ENCODE peak calls at places on chromosomes 12 and 14, in ten cellular contexts. One of them, this sample, is unnamed.

GRCh38 chr12:30753761-30754382 is 879 bp downstream of the CAPRIN2 start:
- DNase-seq in sigmoid colon: no peak
- DNase-seq in thyroid gland: no peak
- DNase-seq in prostate gland: no peak
- DNase-seq in stomach: no peak
- DNase-seq in endothelial cell of umbilical vein: peak
- DNase-seq in uterus: no peak
- DNase-seq in lower leg skin: no peak
- DNase-seq in A549: no peak
- DNase-seq in HepG2: no peak
- DNase-seq in this sample: no peak

GRCh38 chr12:113152835-113153814 is 3.6 kb downstream of the CFAP73 start:
- DNase-seq in sigmoid colon: no peak
- DNase-seq in thyroid gland: peak
- DNase-seq in prostate gland: peak
- DNase-seq in stomach: peak
- DNase-seq in endothelial cell of umbilical vein: peak
- DNase-seq in uterus: no peak
- DNase-seq in lower leg skin: no peak
- DNase-seq in A549: peak
- DNase-seq in HepG2: peak
- DNase-seq in this sample: peak

GRCh38 chr12:88309546-88309945 is 167.4 kb downstream of the TMTC3 start:
- DNase-seq in sigmoid colon: no peak
- DNase-seq in thyroid gland: no peak
- DNase-seq in prostate gland: no peak
- DNase-seq in stomach: no peak
- DNase-seq in endothelial cell of umbilical vein: peak
- DNase-seq in uterus: no peak
- DNase-seq in lower leg skin: no peak
- DNase-seq in A549: no peak
- DNase-seq in HepG2: no peak
- DNase-seq in this sample: no peak

GRCh38 chr14:77158175-77158908 is 16.8 kb upstream of the ZDHHC22 start:
- DNase-seq in sigmoid colon: peak
- DNase-seq in thyroid gland: peak
- DNase-seq in prostate gland: no peak
- DNase-seq in stomach: no peak
- DNase-seq in endothelial cell of umbilical vein: peak
- DNase-seq in uterus: no peak
- DNase-seq in lower leg skin: no peak
- DNase-seq in A549: no peak
- DNase-seq in HepG2: no peak
- DNase-seq in this sample: no peak

GRCh38 chr12:85179680-85180300 is 100.2 kb upstream of the ALX1 start:
- DNase-seq in sigmoid colon: no peak
- DNase-seq in thyroid gland: no peak
- DNase-seq in prostate gland: no peak
- DNase-seq in stomach: no peak
- DNase-seq in endothelial cell of umbilical vein: peak
- DNase-seq in uterus: no peak
- DNase-seq in lower leg skin: no peak
- DNase-seq in A549: no peak
- DNase-seq in HepG2: no peak
- DNase-seq in this sample: no peak

GRCh38 chr12:99386907-99387306 is 260.6 kb upstream of the GARIN6 start:
- DNase-seq in sigmoid colon: no peak
- DNase-seq in thyroid gland: no peak
- DNase-seq in prostate gland: no peak
- DNase-seq in stomach: no peak
- DNase-seq in endothelial cell of umbilical vein: no peak
- DNase-seq in uterus: no peak
- DNase-seq in lower leg skin: no peak
- DNase-seq in A549: peak
- DNase-seq in HepG2: peak
- DNase-seq in this sample: no peak

GRCh38 chr12:90902596-90902995 is 52.4 kb downstream of the CCER1 start:
- DNase-seq in sigmoid colon: no peak
- DNase-seq in thyroid gland: no peak
- DNase-seq in prostate gland: no peak
- DNase-seq in stomach: no peak
- DNase-seq in endothelial cell of umbilical vein: no peak
- DNase-seq in uterus: no peak
- DNase-seq in lower leg skin: no peak
- DNase-seq in A549: no peak
- DNase-seq in HepG2: no peak
- DNase-seq in this sample: no peak

GRCh38 chr14:100142073-100143040 is 17.1 kb downstream of the DEGS2 start:
- DNase-seq in sigmoid colon: no peak
- DNase-seq in thyroid gland: peak
- DNase-seq in prostate gland: no peak
- DNase-seq in stomach: peak
- DNase-seq in endothelial cell of umbilical vein: peak
- DNase-seq in uterus: peak
- DNase-seq in lower leg skin: no peak
- DNase-seq in A549: no peak
- DNase-seq in HepG2: no peak
- DNase-seq in this sample: peak

GRCh38 chr14:73713206-73713803 is 879 bp downstream of the PNMA1 start:
- DNase-seq in sigmoid colon: no peak
- DNase-seq in thyroid gland: no peak
- DNase-seq in prostate gland: no peak
- DNase-seq in stomach: no peak
- DNase-seq in endothelial cell of umbilical vein: no peak
- DNase-seq in uterus: no peak
- DNase-seq in lower leg skin: no peak
- DNase-seq in A549: peak
- DNase-seq in HepG2: no peak
- DNase-seq in this sample: no peak

GRCh38 chr14:101535232-101535631 is 26.1 kb upstream of the DIO3 start:
- DNase-seq in sigmoid colon: no peak
- DNase-seq in thyroid gland: no peak
- DNase-seq in prostate gland: no peak
- DNase-seq in stomach: no peak
- DNase-seq in endothelial cell of umbilical vein: no peak
- DNase-seq in uterus: no peak
- DNase-seq in lower leg skin: no peak
- DNase-seq in A549: peak
- DNase-seq in HepG2: peak
- DNase-seq in this sample: no peak

GRCh38 chr12:24380122-24380521 is 430.7 kb upstream of the SOX5 start:
- DNase-seq in sigmoid colon: no peak
- DNase-seq in thyroid gland: no peak
- DNase-seq in prostate gland: no peak
- DNase-seq in stomach: no peak
- DNase-seq in endothelial cell of umbilical vein: no peak
- DNase-seq in uterus: no peak
- DNase-seq in lower leg skin: no peak
- DNase-seq in A549: no peak
- DNase-seq in HepG2: no peak
- DNase-seq in this sample: no peak

GRCh38 chr12:71872401-71872800 is 32.8 kb downstream of the TBC1D15 start:
- DNase-seq in sigmoid colon: no peak
- DNase-seq in thyroid gland: no peak
- DNase-seq in prostate gland: no peak
- DNase-seq in stomach: no peak
- DNase-seq in endothelial cell of umbilical vein: no peak
- DNase-seq in uterus: no peak
- DNase-seq in lower leg skin: no peak
- DNase-seq in A549: no peak
- DNase-seq in HepG2: no peak
- DNase-seq in this sample: no peak

GRCh38 chr14:21529515-21529914 is 3.4 kb upstream of the SALL2 start:
- DNase-seq in sigmoid colon: no peak
- DNase-seq in thyroid gland: no peak
- DNase-seq in prostate gland: no peak
- DNase-seq in stomach: no peak
- DNase-seq in endothelial cell of umbilical vein: no peak
- DNase-seq in uterus: no peak
- DNase-seq in lower leg skin: no peak
- DNase-seq in A549: no peak
- DNase-seq in HepG2: no peak
- DNase-seq in this sample: no peak

GRCh38 chr14:88191605-88192004 is 131.5 kb downstream of the KCNK10 start:
- DNase-seq in sigmoid colon: no peak
- DNase-seq in thyroid gland: no peak
- DNase-seq in prostate gland: no peak
- DNase-seq in stomach: no peak
- DNase-seq in endothelial cell of umbilical vein: no peak
- DNase-seq in uterus: no peak
- DNase-seq in lower leg skin: no peak
- DNase-seq in A549: no peak
- DNase-seq in HepG2: no peak
- DNase-seq in this sample: no peak

GRCh38 chr12:1606021-1606622 is 11.7 kb upstream of the FBXL14 start:
- DNase-seq in sigmoid colon: peak
- DNase-seq in thyroid gland: peak
- DNase-seq in prostate gland: peak
- DNase-seq in stomach: peak
- DNase-seq in endothelial cell of umbilical vein: peak
- DNase-seq in uterus: peak
- DNase-seq in lower leg skin: peak
- DNase-seq in A549: peak
- DNase-seq in HepG2: peak
- DNase-seq in this sample: peak

GRCh38 chr12:65528127-65528526 is 249.6 kb downstream of the MSRB3 start:
- DNase-seq in sigmoid colon: no peak
- DNase-seq in thyroid gland: no peak
- DNase-seq in prostate gland: no peak
- DNase-seq in stomach: no peak
- DNase-seq in endothelial cell of umbilical vein: no peak
- DNase-seq in uterus: no peak
- DNase-seq in lower leg skin: no peak
- DNase-seq in A549: no peak
- DNase-seq in HepG2: no peak
- DNase-seq in this sample: no peak
- H3K4me3 ChIP-seq in sigmoid colon: no peak
- H3K4me3 ChIP-seq in thyroid gland: no peak
- H3K4me3 ChIP-seq in prostate gland: no peak
- H3K4me3 ChIP-seq in stomach: no peak
- H3K4me3 ChIP-seq in endothelial cell of umbilical vein: no peak
- H3K4me3 ChIP-seq in uterus: no peak
- H3K4me3 ChIP-seq in lower leg skin: no peak
- H3K4me3 ChIP-seq in A549: no peak
- H3K4me3 ChIP-seq in HepG2: no peak
- H3K4me3 ChIP-seq in this sample: no peak

GRCh38 chr14:89618821-89619551 is 202.0 kb upstream of the FOXN3 start:
- DNase-seq in sigmoid colon: peak
- DNase-seq in thyroid gland: peak
- DNase-seq in prostate gland: peak
- DNase-seq in stomach: peak
- DNase-seq in endothelial cell of umbilical vein: peak
- DNase-seq in uterus: peak
- DNase-seq in lower leg skin: peak
- DNase-seq in A549: peak
- DNase-seq in HepG2: peak
- DNase-seq in this sample: peak
- TF ChIP-seq POLR2A in sigmoid colon: no peak
- TF ChIP-seq POLR2A in thyroid gland: peak
- TF ChIP-seq POLR2A in prostate gland: no peak
- TF ChIP-seq POLR2A in stomach: no peak
- TF ChIP-seq POLR2A in endothelial cell of umbilical vein: peak
- TF ChIP-seq POLR2A in uterus: peak
- TF ChIP-seq POLR2A in lower leg skin: no peak
- TF ChIP-seq POLR2A in A549: no peak
- TF ChIP-seq POLR2A in HepG2: peak
- TF ChIP-seq POLR2A in this sample: no peak

GRCh38 chr14:105742531-105742848 is 216.1 kb downstream of the TMEM121 start:
- DNase-seq in sigmoid colon: no peak
- DNase-seq in thyroid gland: no peak
- DNase-seq in prostate gland: no peak
- DNase-seq in stomach: no peak
- DNase-seq in endothelial cell of umbilical vein: no peak
- DNase-seq in uterus: no peak
- DNase-seq in lower leg skin: no peak
- DNase-seq in A549: no peak
- DNase-seq in HepG2: no peak
- DNase-seq in this sample: peak
- H3K4me3 ChIP-seq in sigmoid colon: no peak
- H3K4me3 ChIP-seq in thyroid gland: no peak
- H3K4me3 ChIP-seq in prostate gland: no peak
- H3K4me3 ChIP-seq in stomach: no peak
- H3K4me3 ChIP-seq in endothelial cell of umbilical vein: no peak
- H3K4me3 ChIP-seq in uterus: no peak
- H3K4me3 ChIP-seq in lower leg skin: no peak
- H3K4me3 ChIP-seq in A549: no peak
- H3K4me3 ChIP-seq in HepG2: no peak
- H3K4me3 ChIP-seq in this sample: no peak

GRCh38 chr12:104281636-104282035 is 21.9 kb upstream of the EID3 start:
- DNase-seq in sigmoid colon: no peak
- DNase-seq in thyroid gland: no peak
- DNase-seq in prostate gland: no peak
- DNase-seq in stomach: no peak
- DNase-seq in endothelial cell of umbilical vein: no peak
- DNase-seq in uterus: no peak
- DNase-seq in lower leg skin: no peak
- DNase-seq in A549: no peak
- DNase-seq in HepG2: no peak
- DNase-seq in this sample: no peak

GRCh38 chr12:104280703-104281458 is 22.7 kb upstream of the EID3 start:
- DNase-seq in sigmoid colon: no peak
- DNase-seq in thyroid gland: no peak
- DNase-seq in prostate gland: no peak
- DNase-seq in stomach: no peak
- DNase-seq in endothelial cell of umbilical vein: peak
- DNase-seq in uterus: no peak
- DNase-seq in lower leg skin: no peak
- DNase-seq in A549: peak
- DNase-seq in HepG2: peak
- DNase-seq in this sample: no peak

GRCh38 chr12:104276192-104277131 is 27.1 kb upstream of the EID3 start:
- DNase-seq in sigmoid colon: no peak
- DNase-seq in thyroid gland: peak
- DNase-seq in prostate gland: no peak
- DNase-seq in stomach: no peak
- DNase-seq in endothelial cell of umbilical vein: no peak
- DNase-seq in uterus: no peak
- DNase-seq in lower leg skin: no peak
- DNase-seq in A549: no peak
- DNase-seq in HepG2: no peak
- DNase-seq in this sample: no peak

GRCh38 chr12:104280111-104280510 is 23.4 kb upstream of the EID3 start:
- DNase-seq in sigmoid colon: no peak
- DNase-seq in thyroid gland: no peak
- DNase-seq in prostate gland: no peak
- DNase-seq in stomach: no peak
- DNase-seq in endothelial cell of umbilical vein: no peak
- DNase-seq in uterus: no peak
- DNase-seq in lower leg skin: no peak
- DNase-seq in A549: peak
- DNase-seq in HepG2: no peak
- DNase-seq in this sample: no peak

DNA sequence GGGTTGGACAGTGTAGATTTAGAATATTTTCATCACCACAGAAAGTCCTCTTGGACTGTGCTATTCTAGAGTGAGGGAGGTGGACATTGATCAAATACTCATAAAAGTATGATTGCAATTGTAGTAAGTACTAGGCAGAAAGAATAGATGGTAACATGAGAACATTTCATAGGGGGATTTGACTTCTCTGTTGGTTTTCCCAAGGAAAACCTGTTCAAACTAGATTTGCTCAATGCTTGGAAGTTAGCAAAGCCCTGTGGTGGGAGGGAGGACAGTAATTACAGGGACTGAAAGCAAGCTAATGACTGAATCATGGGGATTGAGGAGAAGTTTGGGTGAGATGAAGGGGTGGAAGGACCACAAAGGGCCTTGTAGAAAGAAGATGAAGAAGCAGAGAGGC is 24.4 kb upstream of the EID3 start:
- DNase-seq in sigmoid colon: no peak
- DNase-seq in thyroid gland: no peak
- DNase-seq in prostate gland: no peak
- DNase-seq in stomach: no peak
- DNase-seq in endothelial cell of umbilical vein: no peak
- DNase-seq in uterus: no peak
- DNase-seq in lower leg skin: no peak
- DNase-seq in A549: no peak
- DNase-seq in HepG2: no peak
- DNase-seq in this sample: no peak
- TF ChIP-seq POLR2A in sigmoid colon: no peak
- TF ChIP-seq POLR2A in thyroid gland: no peak
- TF ChIP-seq POLR2A in prostate gland: no peak
- TF ChIP-seq POLR2A in stomach: no peak
- TF ChIP-seq POLR2A in endothelial cell of umbilical vein: no peak
- TF ChIP-seq POLR2A in uterus: no peak
- TF ChIP-seq POLR2A in lower leg skin: no peak
- TF ChIP-seq POLR2A in A549: no peak
- TF ChIP-seq POLR2A in HepG2: no peak
- TF ChIP-seq POLR2A in this sample: no peak